ENCODE peak calls at places on chromosomes 12 and 14, in seven cellular contexts. S, I, J, W, H, D and R are unnamed samples.

GRCh38 chr14:99356031-99356430 is 84.0 kb upstream of the BCL11B start:
- DNase-seq in S (no peak), I (no peak), J (no peak), W (no peak), H (no peak), D (no peak), R (no peak)

GRCh38 chr12:105091495-105092206 is 7.4 kb upstream of the ALDH1L2 start:
- DNase-seq in S (no peak), I (no peak), J (no peak), W (no peak), H (no peak), D (no peak), R (no peak)

GRCh38 chr12:115341442-115341841 is 657.5 kb upstream of the TBX3 start:
- DNase-seq in S (peak), I (no peak), J (peak), W (peak), H (peak), D (no peak), R (peak)

GRCh38 chr12:121576851-121577391 is 3.9 kb downstream of the KDM2B start:
- DNase-seq in S (peak), I (peak), J (no peak), W (peak), H (peak), D (peak), R (no peak)

GRCh38 chr12:53659011-53659551 is 16.8 kb downstream of the ATP5MC2 start:
- DNase-seq in S (peak), I (no peak), J (peak), W (no peak), H (peak), D (peak), R (no peak)

GRCh38 chr12:42130670-42131402 is 13.8 kb downstream of the GXYLT1 start:
- DNase-seq in S (peak), I (peak), J (no peak), W (no peak), H (peak), D (peak), R (no peak)

GRCh38 chr12:52387859-52388258 is 2.4 kb upstream of the KRT84 start:
- DNase-seq in S (no peak), I (no peak), J (no peak), W (no peak), H (no peak), D (no peak), R (no peak)

GRCh38 chr12:68374315-68374982 is 42.3 kb upstream of the MDM1 start:
- DNase-seq in S (peak), I (no peak), J (no peak), W (no peak), H (no peak), D (peak), R (no peak)

GRCh38 chr14:76777721-76778120 is 16.5 kb downstream of the VASH1 start:
- DNase-seq in S (no peak), I (no peak), J (no peak), W (no peak), H (no peak), D (no peak), R (no peak)

GRCh38 chr14:32252030-32252670 is 49.1 kb upstream of the RNU6-8 start:
- DNase-seq in S (peak), I (peak), J (no peak), W (peak), H (peak), D (peak), R (no peak)

GRCh38 chr12:3236345-3237153 is 159.4 kb downstream of the TSPAN9 start:
- DNase-seq in S (peak), I (peak), J (no peak), W (no peak), H (no peak), D (peak), R (no peak)

GRCh38 chr12:69331846-69332684 is 16.1 kb upstream of the LYZ start:
- DNase-seq in S (no peak), I (no peak), J (no peak), W (no peak), H (no peak), D (no peak), R (no peak)

GRCh38 chr14:61151276-61151675 is 129.9 kb downstream of the TMEM30B start:
- DNase-seq in S (no peak), I (no peak), J (no peak), W (no peak), H (no peak), D (no peak), R (no peak)

GRCh38 chr14:56902413-56902812 is 92.1 kb upstream of the OTX2 start:
- DNase-seq in S (no peak), I (no peak), J (no peak), W (no peak), H (no peak), D (no peak), R (no peak)

GRCh38 chr12:26122681-26123481 is 2.0 kb downstream of the BHLHE41 start:
- DNase-seq in S (peak), I (peak), J (peak), W (no peak), H (peak), D (peak), R (no peak)

GRCh38 chr14:76775695-76776305 is 14.5 kb downstream of the VASH1 start:
- DNase-seq in S (no peak), I (no peak), J (no peak), W (no peak), H (no peak), D (no peak), R (no peak)

GRCh38 chr14:23356662-23357061 is 4.0 kb upstream of the SLC22A17 start:
- DNase-seq in S (no peak), I (no peak), J (no peak), W (no peak), H (no peak), D (no peak), R (no peak)

GRCh38 chr14:77037886-77038511 is 9.5 kb upstream of the IRF2BPL start:
- DNase-seq in S (peak), I (peak), J (no peak), W (no peak), H (peak), D (no peak), R (no peak)

GRCh38 chr14:93976477-93977057 is at the start of gene ASB2:
- DNase-seq in S (no peak), I (no peak), J (no peak), W (no peak), H (no peak), D (no peak), R (no peak)

GRCh38 chr12:12954878-12955625 is 3.1 kb upstream of the GPRC5D start:
- DNase-seq in S (no peak), I (peak), J (no peak), W (no peak), H (no peak), D (no peak), R (no peak)

GRCh38 chr14:61099221-61099835 is 118.3 kb downstream of the SLC38A6 start:
- DNase-seq in S (no peak), I (no peak), J (no peak), W (no peak), H (no peak), D (no peak), R (no peak)

GRCh38 chr12:442235-442884 is 17.4 kb upstream of the B4GALNT3 start:
- DNase-seq in S (peak), I (peak), J (no peak), W (no peak), H (peak), D (no peak), R (no peak)

GRCh38 chr12:58916891-58917570 is 3.3 kb downstream of the LRIG3 start:
- DNase-seq in S (peak), I (no peak), J (no peak), W (peak), H (peak), D (no peak), R (peak)

GRCh38 chr12:68611094-68611818 is 557 bp downstream of the RAP1B start:
- DNase-seq in S (peak), I (peak), J (no peak), W (no peak), H (peak), D (peak), R (no peak)

GRCh38 chr12:47903927-47904646 is 707 bp downstream of the VDR start:
- DNase-seq in S (peak), I (peak), J (no peak), W (peak), H (peak), D (peak), R (no peak)

GRCh38 chr12:47903151-47903611 is 1.6 kb downstream of the VDR start:
- DNase-seq in S (peak), I (peak), J (no peak), W (peak), H (no peak), D (no peak), R (no peak)

GRCh38 chr12:47907851-47908454 is 3.2 kb upstream of the VDR start:
- DNase-seq in S (no peak), I (no peak), J (no peak), W (no peak), H (no peak), D (no peak), R (no peak)

GRCh38 chr12:47904647-47905312 is at the start of gene VDR:
- DNase-seq in S (peak), I (peak), J (peak), W (no peak), H (peak), D (peak), R (no peak)

GRCh38 chr12:47905313-47905730 is 528 bp upstream of the VDR start:
- DNase-seq in S (peak), I (no peak), J (peak), W (no peak), H (peak), D (no peak), R (no peak)
- TF ChIP-seq CTCF in S (peak), I (no peak), J (peak), W (peak), H (peak), D (peak), R (peak)

GRCh38 chr12:119781804-119782203 is 95.3 kb downstream of the CIT start:
- DNase-seq in S (no peak), I (no peak), J (no peak), W (no peak), H (no peak), D (no peak), R (no peak)
- H3K4me3 ChIP-seq in S (no peak), I (no peak), J (no peak), W (no peak), H (no peak), D (no peak), R (no peak)

GRCh38 chr14:87805315-87805723 is 187.7 kb downstream of the GALC start:
- DNase-seq in S (peak), I (peak), J (no peak), W (peak), H (no peak), D (no peak), R (peak)
- TF ChIP-seq CTCF in S (peak), I (peak), J (peak), W (peak), H (no peak), D (peak), R (peak)

DNA sequence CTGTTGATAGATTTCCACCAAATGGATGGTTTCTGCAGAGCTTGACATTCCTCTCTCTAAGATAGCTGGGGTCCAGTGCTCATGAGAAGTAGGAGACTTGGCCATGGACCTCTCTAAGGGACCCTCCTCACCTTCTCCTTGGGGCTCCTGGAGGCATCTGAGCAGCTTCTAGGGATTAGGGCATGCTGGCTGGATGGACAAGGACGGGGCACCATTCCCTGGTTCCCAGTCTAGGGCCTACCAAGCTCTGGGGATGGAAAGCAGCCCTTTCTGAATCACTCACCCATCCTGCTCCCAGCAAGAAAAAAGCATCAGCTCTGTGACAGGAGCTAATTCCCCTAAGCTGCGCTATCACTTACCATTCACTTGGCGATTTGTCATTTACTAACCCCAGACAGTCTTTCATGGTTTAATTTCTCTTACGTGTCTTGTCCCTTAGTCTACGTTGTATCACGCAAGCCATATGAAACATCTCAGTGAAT is 39.5 kb downstream of the VWF start:
- DNase-seq in S (no peak), I (no peak), J (no peak), W (no peak), H (no peak), D (no peak), R (peak)
- H3K4me3 ChIP-seq in S (no peak), I (no peak), J (no peak), W (no peak), H (no peak), D (no peak), R (no peak)

DNA sequence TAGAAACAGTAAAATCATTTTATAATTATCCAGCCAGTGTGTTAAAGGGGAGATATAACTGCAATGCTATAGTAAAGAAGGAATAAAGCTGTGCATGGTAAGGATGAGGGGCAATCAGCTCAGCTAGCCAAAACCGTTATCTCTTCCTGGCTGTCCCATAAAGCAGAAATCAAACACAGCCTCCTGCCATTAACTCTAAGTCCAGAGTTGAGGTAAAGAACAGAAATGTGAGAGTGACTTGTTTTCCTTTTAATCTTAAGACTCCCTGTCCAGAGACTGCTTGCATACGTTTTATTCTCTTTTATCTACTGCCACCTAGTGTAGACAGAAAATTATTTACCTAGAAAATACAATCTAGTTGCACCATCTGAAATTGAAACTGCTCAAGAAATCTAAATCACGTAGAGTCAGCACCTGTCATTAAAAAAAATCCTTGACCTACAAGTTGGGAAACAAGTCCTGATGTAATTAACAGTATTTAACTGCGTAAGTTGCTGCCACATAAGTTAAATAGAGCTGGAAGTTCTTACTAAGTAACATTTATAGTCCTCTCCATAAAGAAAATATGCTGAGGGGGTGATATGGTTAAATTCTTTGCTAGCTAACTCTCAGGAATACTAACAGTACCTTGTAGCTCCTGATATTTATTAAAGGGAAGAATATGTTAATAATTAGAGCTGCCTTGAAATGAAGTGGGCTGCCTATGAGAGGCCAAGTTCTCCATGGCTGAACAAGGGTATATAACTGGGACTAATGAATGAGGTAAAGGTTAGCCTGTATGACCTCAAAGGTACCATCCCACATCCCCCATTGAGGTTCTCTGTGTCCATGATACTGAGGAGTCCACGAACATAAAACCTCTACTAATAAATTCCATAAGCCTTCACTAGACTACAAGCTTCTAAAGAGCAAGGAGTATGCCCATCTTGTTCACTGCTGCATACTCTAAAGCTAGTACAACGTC is 62.7 kb downstream of the GALNT4 start:
- DNase-seq in S (peak), I (peak), J (no peak), W (peak), H (no peak), D (peak), R (no peak)
- TF ChIP-seq CTCF in S (peak), I (no peak), J (peak), W (peak), H (peak), D (peak), R (peak)

GRCh38 chr12:93696462-93696861 is 19.3 kb downstream of the CRADD start:
- DNase-seq in S (no peak), I (no peak), J (no peak), W (no peak), H (no peak), D (no peak), R (no peak)

GRCh38 chr12:93699271-93700141 is 22.3 kb downstream of the CRADD start:
- DNase-seq in S (peak), I (no peak), J (no peak), W (peak), H (no peak), D (peak), R (no peak)

GRCh38 chr12:93702707-93703305 is 25.6 kb downstream of the CRADD start:
- DNase-seq in S (no peak), I (no peak), J (no peak), W (no peak), H (no peak), D (no peak), R (no peak)

GRCh38 chr12:93704122-93704521 is 26.9 kb downstream of the CRADD start:
- DNase-seq in S (no peak), I (no peak), J (no peak), W (no peak), H (no peak), D (no peak), R (no peak)

GRCh38 chr12:93698307-93699092 is 21.3 kb downstream of the CRADD start:
- DNase-seq in S (peak), I (no peak), J (no peak), W (no peak), H (no peak), D (no peak), R (no peak)
- H3K4me3 ChIP-seq in S (peak), I (no peak), J (no peak), W (no peak), H (no peak), D (no peak), R (no peak)

GRCh38 chr14:20836668-20837338 is 34.2 kb upstream of the RNASE1 start:
- DNase-seq in S (peak), I (peak), J (no peak), W (no peak), H (no peak), D (no peak), R (no peak)
- TF ChIP-seq CTCF in S (peak), I (peak), J (peak), W (peak), H (no peak), D (peak), R (peak)

DNA sequence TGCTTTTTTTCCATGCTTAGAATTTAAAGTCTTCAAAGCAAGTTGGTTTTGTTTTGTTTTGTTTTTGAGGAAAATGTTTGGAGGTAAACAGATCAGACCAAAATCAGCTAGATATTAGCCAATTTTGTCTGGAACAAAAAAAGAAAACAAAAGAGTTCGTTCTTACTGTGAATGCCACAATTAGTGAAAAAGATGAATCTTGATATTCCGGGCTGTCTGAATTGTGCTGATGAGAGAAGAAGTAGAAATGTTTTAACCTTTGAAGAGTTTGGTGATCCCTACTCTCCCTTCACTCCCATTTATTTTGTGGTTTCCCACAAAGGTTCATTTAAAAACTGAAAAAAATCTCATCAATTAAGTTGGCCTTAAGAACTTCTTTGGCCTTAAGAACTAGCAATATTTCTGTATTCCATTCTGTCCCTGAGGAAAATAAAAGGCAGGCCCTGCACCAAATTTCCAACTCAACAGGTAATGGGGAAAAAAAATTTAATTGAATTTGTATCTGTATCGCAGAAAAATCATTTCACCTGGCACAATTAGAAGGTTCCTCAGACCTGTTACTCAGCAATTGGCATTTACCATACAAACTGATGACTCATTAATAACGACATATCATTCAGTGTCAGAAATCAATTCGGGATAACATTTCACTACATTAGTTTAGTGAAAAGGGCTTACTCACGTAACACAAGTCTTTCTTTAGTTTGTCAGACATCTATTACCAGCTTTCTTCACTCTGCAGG is 562 bp upstream of the GLIPR1L2 start:
- DNase-seq in S (no peak), I (no peak), J (no peak), W (no peak), H (no peak), D (no peak), R (no peak)
- H3K4me3 ChIP-seq in S (peak), I (peak), J (peak), W (peak), H (peak), D (peak), R (peak)

GRCh38 chr14:67734675-67735074 is 33.0 kb downstream of the RDH12 start:
- DNase-seq in S (no peak), I (no peak), J (no peak), W (no peak), H (no peak), D (no peak), R (no peak)
- TF ChIP-seq CTCF in S (peak), I (no peak), J (no peak), W (peak), H (no peak), D (no peak), R (no peak)